ENCODE peak calls at places on chromosomes 13 and 19, in eight cellular contexts. One of them, this sample, is unnamed.
A peak's percentile ranks its signal among the peaks of the same experiment; 100 is the strongest.

GRCh38 chr19:3687774-3688706 is 12.2 kb downstream of the PIP5K1C start:
- DNase-seq in substantia nigra: no peak
- DNase-seq in Calu3: no peak
- DNase-seq in left cardiac atrium: no peak
- DNase-seq in LoVo: no peak
- DNase-seq in posterior cingulate gyrus: no peak
- DNase-seq in SK-MEL-5: no peak
- DNase-seq in KG1: no peak
- DNase-seq in this sample: peak; percentile 41

GRCh38 chr13:78022164-78022877 is 103.7 kb upstream of the EDNRB start:
- DNase-seq in substantia nigra: peak; percentile 6
- DNase-seq in Calu3: no peak
- DNase-seq in left cardiac atrium: peak; percentile 19
- DNase-seq in LoVo: no peak
- DNase-seq in posterior cingulate gyrus: peak; percentile 7
- DNase-seq in SK-MEL-5: no peak
- DNase-seq in KG1: peak; percentile 54
- DNase-seq in this sample: no peak

GRCh38 chr19:43713208-43713607 is 2.7 kb upstream of the IRGC start:
- DNase-seq in substantia nigra: no peak
- DNase-seq in Calu3: no peak
- DNase-seq in left cardiac atrium: no peak
- DNase-seq in LoVo: no peak
- DNase-seq in posterior cingulate gyrus: no peak
- DNase-seq in SK-MEL-5: no peak
- DNase-seq in KG1: no peak
- DNase-seq in this sample: no peak

GRCh38 chr19:11169896-11170678 is 14.5 kb upstream of the SPC24 start:
- DNase-seq in substantia nigra: no peak
- DNase-seq in Calu3: no peak
- DNase-seq in left cardiac atrium: no peak
- DNase-seq in LoVo: no peak
- DNase-seq in posterior cingulate gyrus: no peak
- DNase-seq in SK-MEL-5: no peak
- DNase-seq in KG1: no peak
- DNase-seq in this sample: no peak

GRCh38 chr19:15323496-15324235 is 8.7 kb downstream of the BRD4 start:
- DNase-seq in substantia nigra: no peak
- DNase-seq in Calu3: peak; percentile 11
- DNase-seq in left cardiac atrium: peak; percentile 68
- DNase-seq in LoVo: no peak
- DNase-seq in posterior cingulate gyrus: no peak
- DNase-seq in SK-MEL-5: no peak
- DNase-seq in KG1: no peak
- DNase-seq in this sample: peak; percentile 59

GRCh38 chr13:60538566-60538965 is 141.5 kb downstream of the TDRD3 start:
- DNase-seq in substantia nigra: no peak
- DNase-seq in Calu3: no peak
- DNase-seq in left cardiac atrium: no peak
- DNase-seq in LoVo: no peak
- DNase-seq in posterior cingulate gyrus: no peak
- DNase-seq in SK-MEL-5: no peak
- DNase-seq in KG1: no peak
- DNase-seq in this sample: no peak

GRCh38 chr13:99626461-99627082 is 125.3 kb downstream of the TM9SF2 start:
- DNase-seq in substantia nigra: no peak
- DNase-seq in Calu3: no peak
- DNase-seq in left cardiac atrium: no peak
- DNase-seq in LoVo: no peak
- DNase-seq in posterior cingulate gyrus: no peak
- DNase-seq in SK-MEL-5: no peak
- DNase-seq in KG1: no peak
- DNase-seq in this sample: no peak

GRCh38 chr13:22161871-22162270 is 491.0 kb downstream of the FGF9 start:
- DNase-seq in substantia nigra: no peak
- DNase-seq in Calu3: no peak
- DNase-seq in left cardiac atrium: no peak
- DNase-seq in LoVo: no peak
- DNase-seq in posterior cingulate gyrus: no peak
- DNase-seq in SK-MEL-5: no peak
- DNase-seq in KG1: no peak
- DNase-seq in this sample: no peak

GRCh38 chr19:45145270-45146189 is 15.3 kb downstream of the NKPD1 start:
- DNase-seq in substantia nigra: no peak
- DNase-seq in Calu3: no peak
- DNase-seq in left cardiac atrium: no peak
- DNase-seq in LoVo: no peak
- DNase-seq in posterior cingulate gyrus: no peak
- DNase-seq in SK-MEL-5: no peak
- DNase-seq in KG1: no peak
- DNase-seq in this sample: no peak

GRCh38 chr19:41373993-41374392 is 2.3 kb upstream of the TMEM91 start:
- DNase-seq in substantia nigra: peak; percentile 77
- DNase-seq in Calu3: no peak
- DNase-seq in left cardiac atrium: peak; percentile 86
- DNase-seq in LoVo: no peak
- DNase-seq in posterior cingulate gyrus: peak; percentile 83
- DNase-seq in SK-MEL-5: no peak
- DNase-seq in KG1: no peak
- DNase-seq in this sample: no peak

GRCh38 chr19:46492841-46493235 is 2.8 kb downstream of the PNMA8B start:
- DNase-seq in substantia nigra: no peak
- DNase-seq in Calu3: no peak
- DNase-seq in left cardiac atrium: peak; percentile 37
- DNase-seq in LoVo: no peak
- DNase-seq in posterior cingulate gyrus: no peak
- DNase-seq in SK-MEL-5: no peak
- DNase-seq in KG1: no peak
- DNase-seq in this sample: no peak

GRCh38 chr13:110801044-110801443 is 87.5 kb downstream of the ING1 start:
- DNase-seq in substantia nigra: no peak
- DNase-seq in Calu3: no peak
- DNase-seq in left cardiac atrium: no peak
- DNase-seq in LoVo: no peak
- DNase-seq in posterior cingulate gyrus: no peak
- DNase-seq in SK-MEL-5: no peak
- DNase-seq in KG1: no peak
- DNase-seq in this sample: no peak

GRCh38 chr13:50200988-50201387 is 185.7 kb downstream of the KCNRG start:
- DNase-seq in substantia nigra: no peak
- DNase-seq in Calu3: no peak
- DNase-seq in left cardiac atrium: no peak
- DNase-seq in LoVo: no peak
- DNase-seq in posterior cingulate gyrus: no peak
- DNase-seq in SK-MEL-5: no peak
- DNase-seq in KG1: no peak
- DNase-seq in this sample: no peak

GRCh38 chr19:58450836-58451357 is 525 bp upstream of the ZNF324B start:
- DNase-seq in substantia nigra: no peak
- DNase-seq in Calu3: no peak
- DNase-seq in left cardiac atrium: no peak
- DNase-seq in LoVo: no peak
- DNase-seq in posterior cingulate gyrus: no peak
- DNase-seq in SK-MEL-5: no peak
- DNase-seq in KG1: peak; percentile 65
- DNase-seq in this sample: no peak

GRCh38 chr19:54209748-54210494 is 9.3 kb downstream of the RPS9 start:
- DNase-seq in substantia nigra: peak; percentile 63
- DNase-seq in Calu3: peak; percentile 98
- DNase-seq in left cardiac atrium: peak; percentile 92
- DNase-seq in LoVo: peak; percentile 88
- DNase-seq in posterior cingulate gyrus: peak; percentile 54
- DNase-seq in SK-MEL-5: peak; percentile 97
- DNase-seq in KG1: no peak
- DNase-seq in this sample: peak; percentile 98

GRCh38 chr19:46979103-46979769 is 40.4 kb upstream of the NPAS1 start:
- DNase-seq in substantia nigra: no peak
- DNase-seq in Calu3: no peak
- DNase-seq in left cardiac atrium: no peak
- DNase-seq in LoVo: no peak
- DNase-seq in posterior cingulate gyrus: no peak
- DNase-seq in SK-MEL-5: no peak
- DNase-seq in KG1: no peak
- DNase-seq in this sample: no peak

GRCh38 chr19:7545904-7546303 is 10.4 kb downstream of the PNPLA6 start:
- DNase-seq in substantia nigra: no peak
- DNase-seq in Calu3: no peak
- DNase-seq in left cardiac atrium: no peak
- DNase-seq in LoVo: no peak
- DNase-seq in posterior cingulate gyrus: no peak
- DNase-seq in SK-MEL-5: no peak
- DNase-seq in KG1: no peak
- DNase-seq in this sample: no peak

GRCh38 chr19:44025217-44025936 is at the start of gene ZNF222:
- DNase-seq in substantia nigra: peak; percentile 83
- DNase-seq in Calu3: peak; percentile 77
- DNase-seq in left cardiac atrium: peak; percentile 91
- DNase-seq in LoVo: peak; percentile 27
- DNase-seq in posterior cingulate gyrus: peak; percentile 81
- DNase-seq in SK-MEL-5: peak; percentile 81
- DNase-seq in KG1: peak; percentile 55
- DNase-seq in this sample: peak; percentile 76

GRCh38 chr13:25948910-25949309 is 102.9 kb downstream of the SHISA2 start:
- DNase-seq in substantia nigra: no peak
- DNase-seq in Calu3: no peak
- DNase-seq in left cardiac atrium: no peak
- DNase-seq in LoVo: no peak
- DNase-seq in posterior cingulate gyrus: no peak
- DNase-seq in SK-MEL-5: no peak
- DNase-seq in KG1: no peak
- DNase-seq in this sample: no peak

GRCh38 chr19:8461891-8462290 is 17.1 kb downstream of the HNRNPM start:
- DNase-seq in substantia nigra: no peak
- DNase-seq in Calu3: no peak
- DNase-seq in left cardiac atrium: no peak
- DNase-seq in LoVo: no peak
- DNase-seq in posterior cingulate gyrus: no peak
- DNase-seq in SK-MEL-5: no peak
- DNase-seq in KG1: no peak
- DNase-seq in this sample: no peak

GRCh38 chr13:72163671-72164070 is 296.7 kb upstream of the DACH1 start:
- DNase-seq in substantia nigra: no peak
- DNase-seq in Calu3: no peak
- DNase-seq in left cardiac atrium: no peak
- DNase-seq in LoVo: no peak
- DNase-seq in posterior cingulate gyrus: no peak
- DNase-seq in SK-MEL-5: peak; percentile 73
- DNase-seq in KG1: no peak
- DNase-seq in this sample: no peak

GRCh38 chr13:108944760-108945159 is 315.3 kb downstream of the MYO16 start:
- DNase-seq in substantia nigra: no peak
- DNase-seq in Calu3: no peak
- DNase-seq in left cardiac atrium: no peak
- DNase-seq in LoVo: no peak
- DNase-seq in posterior cingulate gyrus: no peak
- DNase-seq in SK-MEL-5: no peak
- DNase-seq in KG1: no peak
- DNase-seq in this sample: no peak

GRCh38 chr13:31072041-31072440 is 89.7 kb downstream of the HSPH1 start:
- DNase-seq in substantia nigra: no peak
- DNase-seq in Calu3: no peak
- DNase-seq in left cardiac atrium: no peak
- DNase-seq in LoVo: no peak
- DNase-seq in posterior cingulate gyrus: no peak
- DNase-seq in SK-MEL-5: no peak
- DNase-seq in KG1: no peak
- DNase-seq in this sample: no peak

GRCh38 chr13:47521895-47522487 is 479.1 kb downstream of the SUCLA2 start:
- DNase-seq in substantia nigra: no peak
- DNase-seq in Calu3: no peak
- DNase-seq in left cardiac atrium: no peak
- DNase-seq in LoVo: no peak
- DNase-seq in posterior cingulate gyrus: no peak
- DNase-seq in SK-MEL-5: no peak
- DNase-seq in KG1: no peak
- DNase-seq in this sample: no peak

GRCh38 chr19:4369109-4369887 is 25.9 kb downstream of the MPND start:
- DNase-seq in substantia nigra: no peak
- DNase-seq in Calu3: peak; percentile 38
- DNase-seq in left cardiac atrium: peak; percentile 71
- DNase-seq in LoVo: peak; percentile 41
- DNase-seq in posterior cingulate gyrus: no peak
- DNase-seq in SK-MEL-5: no peak
- DNase-seq in KG1: no peak
- DNase-seq in this sample: no peak

GRCh38 chr19:47377801-47378200 is 28.7 kb downstream of the DHX34 start:
- DNase-seq in substantia nigra: no peak
- DNase-seq in Calu3: no peak
- DNase-seq in left cardiac atrium: no peak
- DNase-seq in LoVo: no peak
- DNase-seq in posterior cingulate gyrus: no peak
- DNase-seq in SK-MEL-5: no peak
- DNase-seq in KG1: no peak
- DNase-seq in this sample: no peak

This sample was measured in HepG2.